ENCODE peak calls at places on chromosomes 12 and 14, in ten cellular contexts. Y, K, U, P, O, J, M, E, D and S are unnamed samples.

GRCh38 chr14:101119830-101120571 is 216.5 kb upstream of the RTL1 start:
- DNase-seq in Y (no peak), K (peak), U (no peak), P (no peak), O (no peak), J (no peak), M (no peak), E (no peak), D (no peak), S (no peak)

GRCh38 chr12:127559349-127560040 is 707.5 kb upstream of the TMEM132C start:
- DNase-seq in Y (no peak), K (no peak), U (peak), P (no peak), O (peak), J (no peak), M (peak), E (no peak), D (peak), S (peak)

GRCh38 chr14:101594511-101595148 is 33.3 kb downstream of the DIO3 start:
- DNase-seq in Y (no peak), K (no peak), U (no peak), P (no peak), O (no peak), J (no peak), M (no peak), E (no peak), D (no peak), S (no peak)

GRCh38 chr14:38866461-38866860 is 236.6 kb downstream of the SEC23A start:
- DNase-seq in Y (no peak), K (no peak), U (no peak), P (no peak), O (no peak), J (no peak), M (no peak), E (no peak), D (no peak), S (no peak)

GRCh38 chr12:79127268-79127895 is 262.8 kb downstream of the SYT1 start:
- DNase-seq in Y (no peak), K (no peak), U (no peak), P (no peak), O (no peak), J (no peak), M (peak), E (no peak), D (peak), S (no peak)

GRCh38 chr14:74572829-74573360 is 39.1 kb downstream of the LTBP2 start:
- DNase-seq in Y (no peak), K (peak), U (no peak), P (no peak), O (no peak), J (no peak), M (peak), E (no peak), D (peak), S (no peak)

GRCh38 chr14:75821828-75822521 is 159.8 kb downstream of the TGFB3 start:
- DNase-seq in Y (no peak), K (no peak), U (no peak), P (no peak), O (peak), J (no peak), M (no peak), E (no peak), D (no peak), S (no peak)

GRCh38 chr14:68663385-68664076 is 129.3 kb downstream of the ZFP36L1 start:
- DNase-seq in Y (peak), K (no peak), U (no peak), P (no peak), O (no peak), J (no peak), M (peak), E (no peak), D (no peak), S (peak)

GRCh38 chr12:92259852-92260251 is 114.2 kb upstream of the BTG1 start:
- DNase-seq in Y (no peak), K (no peak), U (no peak), P (no peak), O (no peak), J (no peak), M (no peak), E (no peak), D (peak), S (no peak)

GRCh38 chr12:65795453-65795852 is 28.8 kb upstream of the HMGA2 start:
- DNase-seq in Y (no peak), K (no peak), U (no peak), P (no peak), O (no peak), J (no peak), M (no peak), E (no peak), D (no peak), S (no peak)

GRCh38 chr12:105920161-105920684 is 218.5 kb downstream of the NUAK1 start:
- DNase-seq in Y (no peak), K (no peak), U (no peak), P (no peak), O (no peak), J (no peak), M (peak), E (peak), D (no peak), S (no peak)

GRCh38 chr14:89277229-89277628 is 139.8 kb downstream of the FOXN3 start:
- DNase-seq in Y (no peak), K (no peak), U (no peak), P (no peak), O (no peak), J (no peak), M (no peak), E (no peak), D (no peak), S (no peak)

GRCh38 chr12:48197967-48198618 is 5.0 kb downstream of the OR10AD1 start:
- DNase-seq in Y (peak), K (peak), U (peak), P (peak), O (peak), J (peak), M (peak), E (peak), D (peak), S (no peak)

GRCh38 chr14:77622562-77622961 is 6.1 kb upstream of the SPTLC2 start:
- DNase-seq in Y (no peak), K (no peak), U (no peak), P (no peak), O (peak), J (no peak), M (no peak), E (no peak), D (no peak), S (no peak)

GRCh38 chr12:52291267-52291935 is at the start of gene KRT81:
- DNase-seq in Y (peak), K (no peak), U (no peak), P (no peak), O (no peak), J (no peak), M (no peak), E (no peak), D (no peak), S (no peak)

GRCh38 chr14:57498659-57499058 is 5.0 kb upstream of the CCDC198 start:
- DNase-seq in Y (no peak), K (no peak), U (no peak), P (no peak), O (no peak), J (no peak), M (no peak), E (no peak), D (no peak), S (no peak)

GRCh38 chr12:116898675-116899074 is 12.1 kb upstream of the FBXW8 start:
- DNase-seq in Y (no peak), K (no peak), U (no peak), P (no peak), O (no peak), J (no peak), M (no peak), E (no peak), D (no peak), S (no peak)

GRCh38 chr12:115640929-115641328 is 636.6 kb downstream of the MED13L start:
- DNase-seq in Y (no peak), K (no peak), U (no peak), P (no peak), O (no peak), J (no peak), M (peak), E (no peak), D (peak), S (no peak)

GRCh38 chr12:112424126-112424525 is 5.4 kb downstream of the PTPN11 start:
- DNase-seq in Y (no peak), K (no peak), U (no peak), P (no peak), O (no peak), J (no peak), M (no peak), E (no peak), D (no peak), S (no peak)

GRCh38 chr12:105031061-105031807 is 45.1 kb downstream of the NOPCHAP1 start:
- DNase-seq in Y (no peak), K (no peak), U (no peak), P (no peak), O (no peak), J (no peak), M (no peak), E (no peak), D (no peak), S (no peak)

GRCh38 chr14:25680934-25681333 is 631.0 kb upstream of the STXBP6 start:
- DNase-seq in Y (no peak), K (peak), U (no peak), P (no peak), O (no peak), J (no peak), M (no peak), E (no peak), D (no peak), S (no peak)

GRCh38 chr14:71574976-71575375 is 357.3 kb upstream of the RGS6 start:
- DNase-seq in Y (no peak), K (no peak), U (no peak), P (no peak), O (no peak), J (no peak), M (peak), E (no peak), D (peak), S (peak)

GRCh38 chr12:111692575-111693210 is 6.8 kb downstream of the ACAD10 start:
- DNase-seq in Y (no peak), K (no peak), U (no peak), P (no peak), O (no peak), J (peak), M (peak), E (no peak), D (peak), S (no peak)

GRCh38 chr14:32047791-32048190 is 29.3 kb upstream of the ARHGAP5 start:
- DNase-seq in Y (no peak), K (no peak), U (no peak), P (no peak), O (no peak), J (no peak), M (peak), E (no peak), D (peak), S (no peak)

GRCh38 chr12:19236656-19237055 is 107.1 kb downstream of the PLEKHA5 start:
- DNase-seq in Y (no peak), K (no peak), U (no peak), P (no peak), O (no peak), J (no peak), M (peak), E (no peak), D (peak), S (peak)

GRCh38 chr14:56002316-56002715 is 115.9 kb upstream of the PELI2 start:
- DNase-seq in Y (no peak), K (no peak), U (no peak), P (no peak), O (no peak), J (no peak), M (peak), E (no peak), D (peak), S (peak)

GRCh38 chr12:57147641-57147944 is 174 bp upstream of the LRP1-AS start:
- DNase-seq in Y (no peak), K (no peak), U (no peak), P (no peak), O (no peak), J (no peak), M (peak), E (no peak), D (peak), S (no peak)

GRCh38 chr12:8012910-8013309 is 19.6 kb upstream of the FOXJ2 start:
- DNase-seq in Y (no peak), K (no peak), U (no peak), P (no peak), O (no peak), J (no peak), M (no peak), E (no peak), D (no peak), S (no peak)

GRCh38 chr14:70785556-70785955 is 23.8 kb downstream of the MAP3K9 start:
- DNase-seq in Y (no peak), K (no peak), U (no peak), P (no peak), O (no peak), J (no peak), M (no peak), E (no peak), D (peak), S (no peak)

GRCh38 chr14:95034806-95035205 is 122.5 kb downstream of the DICER1 start:
- DNase-seq in Y (no peak), K (no peak), U (no peak), P (no peak), O (no peak), J (no peak), M (no peak), E (no peak), D (no peak), S (no peak)

GRCh38 chr14:98177551-98177950 is 1094.4 kb downstream of the BCL11B start:
- DNase-seq in Y (no peak), K (no peak), U (no peak), P (no peak), O (no peak), J (no peak), M (no peak), E (no peak), D (no peak), S (no peak)

GRCh38 chr14:92325835-92326234 is 2.9 kb downstream of the SLC24A4 start:
- DNase-seq in Y (no peak), K (no peak), U (no peak), P (no peak), O (no peak), J (no peak), M (no peak), E (no peak), D (peak), S (no peak)

GRCh38 chr12:91406920-91407341 is 224.3 kb upstream of the DCN start:
- DNase-seq in Y (no peak), K (no peak), U (no peak), P (no peak), O (no peak), J (no peak), M (peak), E (no peak), D (peak), S (no peak)

GRCh38 chr14:53399057-53399456 is 245.9 kb upstream of the DDHD1 start:
- DNase-seq in Y (no peak), K (no peak), U (peak), P (no peak), O (no peak), J (no peak), M (peak), E (no peak), D (peak), S (peak)

GRCh38 chr12:110179291-110179690 is 55.1 kb downstream of the IFT81 start:
- DNase-seq in Y (no peak), K (no peak), U (no peak), P (no peak), O (no peak), J (no peak), M (peak), E (no peak), D (peak), S (no peak)

GRCh38 chr12:77925536-77926108 is 94.9 kb downstream of the NAV3 start:
- DNase-seq in Y (peak), K (peak), U (peak), P (no peak), O (peak), J (no peak), M (peak), E (peak), D (peak), S (peak)